ENCODE peak calls at places on chromosomes 1 and 21, in seven cellular contexts. K, T, I, S, Z, O and R are unnamed samples.

GRCh38 chr1:29551123-29551522 is 314.8 kb downstream of the PTPRU start:
- DNase-seq in T (no peak), Z (no peak), K (no peak), O (no peak), I (no peak), S (no peak), R (no peak)

GRCh38 chr1:173997796-173998195 is 24.4 kb downstream of the RC3H1 start:
- DNase-seq in T (no peak), O (no peak), K (no peak), Z (peak; percentile 49), I (no peak), S (no peak), R (no peak)

GRCh38 chr1:63142001-63142400 is 180.4 kb upstream of the FOXD3 start:
- DNase-seq in S (no peak), K (no peak), T (no peak), I (no peak), Z (no peak), O (no peak), R (no peak)

GRCh38 chr1:33143698-33144097 is 38.1 kb downstream of the TRIM62 start:
- DNase-seq in O (no peak), I (no peak), Z (peak; percentile 83), T (no peak), K (no peak), S (no peak), R (no peak)

GRCh38 chr1:230243583-230244377 is 176.7 kb downstream of the GALNT2 start:
- DNase-seq in I (no peak), T (no peak), Z (peak; percentile 55), K (no peak), O (no peak), S (no peak), R (no peak)

GRCh38 chr1:36160949-36161485 is 5.1 kb downstream of the MAP7D1 start:
- DNase-seq in T (peak; percentile 83), Z (peak; percentile 63), O (no peak), I (peak; percentile 66), K (no peak), S (peak; percentile 40), R (no peak)

GRCh38 chr1:200909757-200910239 is 15.1 kb downstream of the INAVA start:
- DNase-seq in O (no peak), S (no peak), T (no peak), I (no peak), K (no peak), Z (no peak), R (no peak)

GRCh38 chr1:81702903-81703302 is 97.8 kb upstream of the ADGRL2 start:
- DNase-seq in S (no peak), K (no peak), T (no peak), Z (peak; percentile 96), I (no peak), O (no peak), R (no peak)

GRCh38 chr21:16193758-16194606 is 464.2 kb downstream of the USP25 start:
- DNase-seq in I (peak; percentile 58), S (peak; percentile 36), K (peak; percentile 22), O (peak; percentile 28), T (peak; percentile 77), Z (peak; percentile 87), R (no peak)

GRCh38 chr1:208228026-208228425 is 16.2 kb downstream of the PLXNA2 start:
- DNase-seq in S (no peak), I (no peak), O (no peak), Z (no peak), T (no peak), K (no peak), R (no peak)

GRCh38 chr1:181356505-181357340 is 126.6 kb upstream of the CACNA1E start:
- DNase-seq in T (no peak), Z (no peak), I (no peak), O (no peak), K (no peak), S (no peak), R (no peak)

GRCh38 chr1:109979489-109980091 is 5.0 kb upstream of the AHCYL1 start:
- DNase-seq in S (no peak), K (no peak), T (peak; percentile 49), Z (peak; percentile 68), O (peak; percentile 35), I (no peak), R (no peak)

GRCh38 chr1:43048601-43049011 is 89.9 kb upstream of the SLC2A1 start:
- DNase-seq in Z (no peak), O (no peak), K (no peak), I (no peak), T (no peak), S (no peak), R (no peak)

GRCh38 chr1:54499097-54500029 is 48.7 kb upstream of the ACOT11 start:
- DNase-seq in T (no peak), O (no peak), Z (peak; percentile 33), S (no peak), K (no peak), I (no peak), R (peak; percentile 44)

GRCh38 chr1:9253706-9254105 is 19.1 kb downstream of the H6PD start:
- DNase-seq in T (no peak), S (no peak), K (no peak), O (no peak), I (no peak), Z (peak; percentile 20), R (no peak)
- H3K4me1 ChIP-seq in T (peaks cover 72% of the 10 kb centered on the region), S (no peaks in the 10 kb centered on the region), K (peaks cover 28% of the 10 kb centered on the region), O (peaks cover 6% of the 10 kb centered on the region), I (peaks cover 65% of the 10 kb centered on the region), Z (no peaks in the 10 kb centered on the region), R (peaks cover 34% of the 10 kb centered on the region)

GRCh38 chr1:17439250-17440073 is at the start of gene RCC2:
- DNase-seq in K (no peak), I (peak; percentile 72), T (peak; percentile 82), S (no peak), Z (peak; percentile 84), O (peak; percentile 54), R (peak; percentile 63)

GRCh38 chr1:17436380-17437174 is 2.9 kb downstream of the RCC2 start:
- DNase-seq in Z (no peak), I (no peak), S (no peak), O (no peak), T (no peak), K (no peak), R (no peak)

GRCh38 chr1:17438977-17439249 is 564 bp downstream of the RCC2 start:
- DNase-seq in Z (no peak), K (no peak), S (no peak), O (peak; percentile 32), T (no peak), I (no peak), R (no peak)

GRCh38 chr1:17437260-17438175 is 2.0 kb downstream of the RCC2 start:
- DNase-seq in S (no peak), O (peak; percentile 38), I (peak; percentile 46), K (no peak), Z (peak; percentile 36), T (peak; percentile 68), R (peak; percentile 15)

DNA sequence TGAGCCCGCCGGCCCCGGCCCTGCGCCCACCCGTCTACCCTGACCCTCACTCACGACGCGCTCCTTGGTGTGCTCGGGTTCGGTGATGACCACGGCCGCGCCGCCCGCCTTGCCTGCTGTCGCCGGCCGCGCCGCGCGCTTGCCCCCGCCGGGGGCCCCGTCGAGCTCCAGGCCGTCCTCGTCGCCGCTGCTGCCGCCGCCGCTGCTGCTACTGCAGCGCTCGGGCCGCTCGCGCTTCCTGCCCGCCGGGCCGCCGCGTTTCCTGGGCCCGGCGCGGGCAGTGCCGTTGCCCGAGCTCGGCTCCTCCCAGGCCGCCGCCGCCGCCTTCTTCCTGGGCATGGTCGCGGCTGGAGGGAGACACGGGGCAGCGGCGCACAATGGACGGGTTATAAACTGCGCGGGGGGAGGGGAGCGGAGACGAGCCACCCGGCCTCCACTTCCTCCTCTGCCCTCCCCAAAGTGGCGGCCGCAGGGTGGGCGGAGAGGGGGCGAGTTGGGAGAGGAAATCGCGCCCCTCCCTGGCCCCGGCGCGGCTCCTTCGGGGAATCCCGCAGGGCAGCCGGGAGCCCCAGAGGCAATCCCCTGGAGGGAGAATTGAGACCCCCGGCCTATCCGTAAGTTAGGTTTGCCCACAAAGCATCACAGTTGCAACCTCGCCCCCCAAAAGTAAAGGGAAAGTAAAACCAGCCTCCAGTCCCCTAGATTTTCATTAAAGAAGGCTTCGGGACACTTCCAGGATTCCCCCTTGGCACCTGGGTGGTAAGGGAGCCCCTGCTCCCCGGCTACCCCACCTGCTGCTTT is 1.1 kb downstream of the RCC2 start:
- DNase-seq in I (peak; percentile 72), O (peak; percentile 82), T (peak; percentile 74), Z (peak; percentile 40), S (peak; percentile 43), K (no peak), R (peak; percentile 71)
- TF ChIP-seq CTCF in I (no peak), O (no peak), T (no peak), Z (no peak), S (no peak), K (no peak), R (no peak)

GRCh38 chr1:202014060-202014459 is 3.7 kb downstream of the ELF3 start:
- DNase-seq in I (no peak), O (no peak), K (no peak), T (no peak), Z (no peak), S (no peak), R (no peak)

GRCh38 chr1:202011994-202012393 is 1.6 kb downstream of the ELF3 start:
- DNase-seq in Z (no peak), K (no peak), I (no peak), O (peak; percentile 40), T (no peak), S (no peak), R (no peak)

GRCh38 chr1:202014915-202015676 is 4.7 kb downstream of the ELF3 start:
- DNase-seq in S (no peak), T (no peak), K (no peak), I (no peak), Z (no peak), O (peak; percentile 44), R (no peak)

GRCh38 chr1:202012544-202013478 is 2.4 kb downstream of the ELF3 start:
- DNase-seq in S (no peak), K (no peak), I (no peak), O (peak; percentile 41), Z (no peak), T (no peak), R (peak; percentile 52)

GRCh38 chr1:202013601-202014000 is 3.2 kb downstream of the ELF3 start:
- DNase-seq in S (no peak), Z (no peak), T (no peak), O (peak; percentile 40), K (no peak), I (no peak), R (peak; percentile 27)
- H3K4me3 ChIP-seq in S (peak overlapping the region; percentile 5), Z (no peak overlapping the region), T (no peak overlapping the region), O (peak overlapping the region; percentile 65), K (no peak overlapping the region), I (no peak overlapping the region), R (peak overlapping the region; percentile 93)

DNA sequence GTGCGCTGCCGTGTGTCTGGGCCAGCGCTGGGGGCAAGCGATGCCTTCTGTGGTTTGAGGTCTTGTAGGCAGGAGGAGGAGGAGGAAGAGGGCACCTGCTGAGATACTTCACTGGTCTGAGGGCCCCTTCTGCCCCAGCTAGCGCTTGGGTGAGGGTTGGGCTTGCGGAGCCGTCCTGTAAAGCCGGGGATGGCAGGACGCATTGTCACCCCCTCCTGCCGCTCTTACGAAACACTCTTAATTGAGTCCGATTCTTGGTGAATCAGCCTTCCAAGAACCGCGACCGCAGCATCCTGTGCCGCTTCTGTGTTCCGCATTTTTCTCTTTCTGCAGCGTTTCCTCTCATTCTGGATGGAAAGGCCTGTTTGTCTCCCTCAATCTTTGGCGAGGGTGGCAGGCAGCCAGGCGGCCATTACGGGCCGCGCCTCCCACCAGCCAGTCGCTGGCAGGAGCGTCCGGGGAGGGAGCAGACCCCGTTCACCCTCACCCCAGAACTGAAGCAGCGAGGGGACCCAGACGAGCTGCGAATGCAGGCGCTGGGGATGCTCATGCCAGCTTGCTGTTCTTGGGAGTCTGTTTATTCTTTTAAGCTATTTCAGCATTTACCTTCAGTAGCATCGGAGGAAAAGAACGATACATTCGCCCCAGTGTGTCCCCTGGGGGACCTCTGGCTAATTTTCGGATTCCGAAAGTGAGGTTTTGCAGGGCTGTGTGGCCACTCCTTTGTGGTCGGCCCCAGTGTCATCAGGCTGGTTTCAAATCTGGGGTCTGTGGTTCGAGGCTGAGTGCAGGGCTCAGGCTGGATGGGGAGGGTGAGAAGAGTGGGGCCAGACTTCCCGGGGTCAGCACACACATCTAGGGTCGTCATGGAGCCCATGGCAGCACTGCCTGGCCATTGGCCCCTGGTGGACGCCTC is 62.7 kb downstream of the SKI start:
- DNase-seq in T (peak; percentile 88), K (peak; percentile 71), Z (peak; percentile 98), O (peak; percentile 71), I (peak; percentile 85), S (peak; percentile 78), R (peak; percentile 58)
- H3K4me1 ChIP-seq in T (peaks cover 45% of the 10 kb centered on the region), K (peaks cover 83% of the 10 kb centered on the region), Z (peaks cover 38% of the 10 kb centered on the region), O (peaks cover 3% of the 10 kb centered on the region), I (peaks cover 98% of the 10 kb centered on the region), S (peaks cover 4% of the 10 kb centered on the region), R (peaks cover 7% of the 10 kb centered on the region)